ENCODE peak calls at places on chromosome 1, in four cellular contexts. M is H1, Y is NT2/D1, R is GM12878. E is an unnamed sample.

GRCh38 chr1:245621589-245621988 is 466.8 kb downstream of the KIF26B start:
- DNase-seq in M (no peak), Y (no peak), R (no peak), E (no peak)

GRCh38 chr1:9721606-9722377 is 70.3 kb downstream of the PIK3CD start:
- DNase-seq in M (peak; percentile 54), Y (no peak), R (no peak), E (peak; percentile 30)

GRCh38 chr1:212970085-212970484 is 19.7 kb downstream of the VASH2 start:
- DNase-seq in M (no peak), Y (no peak), R (no peak), E (no peak)

GRCh38 chr1:212979340-212980122 is 29.2 kb downstream of the VASH2 start:
- DNase-seq in M (no peak), Y (no peak), R (peak; percentile 96), E (no peak)

GRCh38 chr1:3779912-3780416 is 7.4 kb downstream of the SMIM1 start:
- DNase-seq in M (no peak), Y (no peak), R (no peak), E (no peak)

GRCh38 chr1:97424209-97424608 is 496.6 kb downstream of the DPYD start:
- DNase-seq in M (no peak), Y (no peak), R (no peak), E (no peak)

GRCh38 chr1:88216441-88216840 is 467.6 kb upstream of the PKN2 start:
- DNase-seq in M (no peak), Y (no peak), R (no peak), E (no peak)

GRCh38 chr1:25616932-25617625 is 488 bp downstream of the MAN1C1 start:
- DNase-seq in M (no peak), Y (no peak), R (no peak), E (no peak)

GRCh38 chr1:66852870-66853269 is 51.8 kb upstream of the INSL5 start:
- DNase-seq in M (no peak), Y (no peak), R (no peak), E (no peak)

GRCh38 chr1:17861685-17862084 is 106.6 kb downstream of the ACTL8 start:
- DNase-seq in M (no peak), Y (peak; percentile 42), R (no peak), E (no peak)

GRCh38 chr1:23522244-23523013 is 8.6 kb downstream of the E2F2 start:
- DNase-seq in M (no peak), Y (no peak), R (no peak), E (no peak)

GRCh38 chr1:210332719-210333398 is 4.2 kb downstream of the HHAT start:
- DNase-seq in M (no peak), Y (no peak), R (peak; percentile 90), E (no peak)
- TF ChIP-seq SUZ12 in M (no peak), Y (no peak), R (no peak), E (no peak)

GRCh38 chr1:206974154-206974553 is 3.9 kb upstream of the FCAMR start:
- DNase-seq in M (no peak), Y (no peak), R (no peak), E (no peak)

GRCh38 chr1:206972725-206973124 is 2.5 kb upstream of the FCAMR start:
- DNase-seq in M (no peak), Y (no peak), R (no peak), E (no peak)

GRCh38 chr1:206971029-206971655 is 882 bp upstream of the FCAMR start:
- DNase-seq in M (no peak), Y (no peak), R (peak; percentile 66), E (no peak)

GRCh38 chr1:206978259-206978658 is 8.0 kb upstream of the FCAMR start:
- DNase-seq in M (no peak), Y (no peak), R (no peak), E (no peak)

DNA sequence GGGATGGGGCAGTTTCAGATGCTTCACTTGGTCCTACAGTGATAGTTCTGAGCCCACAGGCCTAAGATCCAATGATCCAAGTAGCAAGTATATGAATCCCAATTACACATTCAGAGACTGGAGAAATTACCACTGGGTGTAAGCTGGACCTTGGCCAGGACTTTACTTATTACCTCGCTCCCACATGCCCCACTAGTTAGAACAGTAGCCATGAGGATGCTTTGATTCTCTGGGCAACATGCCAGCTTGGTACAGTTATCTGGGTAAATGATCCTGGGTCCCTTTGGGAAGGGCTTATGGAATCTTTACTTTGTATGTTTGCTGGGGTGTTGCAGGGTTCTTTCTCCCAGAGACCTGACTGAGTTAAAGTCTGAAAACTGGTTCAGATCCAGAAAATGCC is 5.1 kb upstream of the FCAMR start:
- DNase-seq in M (no peak), Y (no peak), R (no peak), E (no peak)
- TF ChIP-seq ZNF274 in M (no peak), Y (no peak), R (no peak), E (no peak)

GRCh38 chr1:214419650-214420049 is 131.8 kb downstream of the PTPN14 start:
- DNase-seq in M (no peak), Y (no peak), R (no peak), E (no peak)
- TF ChIP-seq SUZ12 in M (no peak), Y (no peak), R (no peak), E (no peak)

GRCh38 chr1:28308750-28309149 is 20.1 kb upstream of the MED18 start:
- DNase-seq in M (no peak), Y (no peak), R (no peak), E (no peak)

GRCh38 chr1:28309702-28310101 is 19.1 kb upstream of the MED18 start:
- DNase-seq in M (no peak), Y (no peak), R (no peak), E (no peak)

GRCh38 chr1:28317014-28317413 is 11.8 kb upstream of the MED18 start:
- DNase-seq in M (no peak), Y (no peak), R (no peak), E (no peak)

DNA sequence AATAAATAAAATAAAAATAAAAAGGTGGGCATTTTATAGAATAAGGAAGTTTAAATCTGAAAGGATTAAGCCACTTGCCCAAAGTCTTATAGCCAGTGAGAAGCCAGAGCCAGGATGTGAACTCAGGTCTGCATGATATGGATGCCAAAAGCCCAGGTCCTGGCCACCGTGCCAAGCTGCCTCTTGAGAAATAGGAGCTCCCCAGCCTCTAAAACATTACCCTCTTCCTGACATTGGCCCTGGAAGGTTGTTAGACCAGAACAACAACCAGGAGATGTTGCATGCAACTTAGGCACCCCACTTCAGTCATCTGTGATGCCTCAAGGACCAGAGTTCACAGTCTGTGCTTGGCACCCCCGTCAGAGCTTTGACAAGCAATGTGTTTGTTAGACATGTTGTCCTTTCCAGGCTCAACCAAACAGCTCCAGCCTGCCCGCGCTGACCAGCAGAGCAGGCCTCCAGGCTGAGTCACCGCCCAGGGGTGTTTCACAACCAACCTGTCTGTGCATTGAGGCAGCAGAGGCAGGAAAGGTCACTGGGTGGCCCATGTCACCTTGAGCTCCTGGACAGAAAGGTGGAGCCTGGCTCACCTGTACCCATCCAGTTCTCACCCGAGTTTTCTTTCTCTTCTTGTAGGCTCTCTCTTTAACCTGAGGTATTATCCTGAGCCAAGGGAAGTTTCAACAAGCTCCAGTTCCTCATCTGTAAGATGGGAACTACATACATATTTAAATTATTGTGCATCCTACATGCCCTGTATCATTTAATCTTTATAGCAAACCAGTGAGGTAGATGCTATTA is 14.9 kb upstream of the MED18 start:
- DNase-seq in M (no peak), Y (no peak), R (no peak), E (peak; percentile 85)
- TF ChIP-seq ZNF274 in M (no peak), Y (no peak), R (no peak), E (no peak)

GRCh38 chr1:208258277-208258676 is 14.1 kb upstream of the PLXNA2 start:
- DNase-seq in M (no peak), Y (no peak), R (no peak), E (no peak)
- TF ChIP-seq SUZ12 in M (no peak), Y (no peak), R (no peak), E (no peak)

GRCh38 chr1:76939107-76939816 is 72.0 kb downstream of the ST6GALNAC5 start:
- DNase-seq in M (no peak), Y (no peak), R (no peak), E (no peak)
- TF ChIP-seq ZNF274 in M (no peak), Y (no peak), R (no peak), E (no peak)

DNA sequence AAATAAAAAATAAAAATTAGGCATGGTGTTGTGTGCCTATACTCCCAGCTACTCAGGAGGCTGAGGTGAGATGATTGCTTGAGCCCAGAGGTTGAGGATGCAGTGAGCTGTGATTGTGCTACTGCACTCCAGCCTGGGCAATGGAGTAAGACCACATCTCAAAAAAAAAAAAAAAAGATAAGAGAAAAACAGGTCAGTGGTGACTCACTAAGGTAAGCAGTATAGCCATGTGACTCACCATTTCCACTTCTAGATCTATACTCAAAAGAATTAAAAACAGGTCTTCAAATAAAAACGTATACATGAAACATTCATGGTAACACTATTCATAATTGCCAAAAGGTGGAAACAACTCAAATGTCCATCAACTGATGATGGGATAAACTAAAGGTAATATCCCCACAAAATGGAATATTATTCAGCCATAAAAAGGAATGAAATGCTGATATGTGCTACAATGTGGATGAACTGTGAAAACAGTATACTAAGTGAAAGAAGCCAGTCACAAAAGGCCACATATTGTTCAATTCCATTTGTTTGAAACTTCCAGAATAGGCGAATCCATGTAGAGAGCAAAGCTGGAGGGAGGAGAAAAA is 75.1 kb downstream of the ZNF281 start:
- DNase-seq in M (no peak), Y (no peak), R (no peak), E (peak; percentile 56)
- TF ChIP-seq SUZ12 in M (no peak), Y (no peak), R (no peak), E (no peak)

GRCh38 chr1:178374016-178374415 is 122.7 kb downstream of the CLEC20A start:
- DNase-seq in M (no peak), Y (no peak), R (no peak), E (no peak)
- TF ChIP-seq ZNF274 in M (no peak), Y (no peak), R (no peak), E (no peak)

DNA sequence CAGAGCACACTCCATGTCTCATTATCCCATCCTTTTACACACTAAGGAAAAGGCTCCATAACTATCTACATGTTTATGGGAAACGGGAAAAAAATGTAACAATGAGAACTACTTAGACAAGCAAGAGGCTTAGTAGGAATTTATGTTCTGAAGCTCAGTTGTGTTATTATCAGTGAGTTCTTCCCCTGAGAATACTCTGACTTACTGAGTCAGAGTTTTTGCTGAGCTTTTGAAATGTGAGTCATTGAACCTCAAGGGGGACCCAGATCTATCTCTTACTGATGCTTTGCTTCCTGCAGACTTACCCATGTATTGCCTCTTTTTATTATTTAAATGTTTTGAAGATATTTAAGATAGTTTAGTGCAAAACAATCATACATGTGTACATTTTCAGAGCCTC is 20.1 kb downstream of the CFHR5 start:
- DNase-seq in M (no peak), Y (no peak), R (no peak), E (no peak)
- TF ChIP-seq SUZ12 in M (no peak), Y (no peak), R (no peak), E (no peak)

GRCh38 chr1:116521186-116521585 is 49.6 kb downstream of the CD58 start:
- DNase-seq in M (no peak), Y (no peak), R (no peak), E (no peak)
- TF ChIP-seq ZNF274 in M (no peak), Y (no peak), R (no peak), E (no peak)